ENCODE peak calls at places on chromosomes 3 and 15, in nine cellular contexts. N is caudate nucleus; C is posterior cingulate gyrus; H is stimulated activated CD8-positive, alpha-beta memory T cell treated with anti-CD3 and anti-CD28 coated beads, Interleukin-7, amount 100 ng/mL, for 24 hours; T is progenitor cell of endocrine pancreas; P is iris pigment epithelial cell; O is effector memory CD8-positive, alpha-beta T cell; D is activated T-cell treated with anti-CD3 and anti-CD28 coated beads for 4 hours; S is NCI-H2081. G is an unnamed sample.

GRCh38 chr15:85541744-85542143 is 161.3 kb downstream of the AKAP13 start:
- DNase-seq in T (no peak), P (peak; percentile 38), C (no peak), O (no peak), N (no peak), H (no peak), D (no peak), S (no peak), G (no peak)

GRCh38 chr3:56484525-56485024 is 16.3 kb upstream of the ERC2 start:
- DNase-seq in C (no peak), N (no peak), T (no peak), H (no peak), P (no peak), O (no peak), S (no peak), D (no peak), G (no peak)

GRCh38 chr15:71526061-71526460 is 284.3 kb upstream of the NR2E3 start:
- DNase-seq in C (no peak), P (peak; percentile 60), D (no peak), T (no peak), O (no peak), S (no peak), N (no peak), H (no peak), G (no peak)

GRCh38 chr3:30639937-30640336 is 33.5 kb downstream of the TGFBR2 start:
- DNase-seq in C (no peak), O (no peak), P (no peak), S (no peak), T (no peak), N (no peak), H (no peak), D (no peak), G (peak; percentile 62)

GRCh38 chr3:185103359-185104127 is 49.3 kb downstream of the C3orf70 start:
- DNase-seq in C (no peak), N (no peak), P (no peak), H (no peak), O (no peak), S (no peak), D (no peak), T (no peak), G (no peak)

GRCh38 chr3:36248374-36248773 is 131.9 kb upstream of the STAC start:
- DNase-seq in P (no peak), N (no peak), C (no peak), O (no peak), D (no peak), H (no peak), S (no peak), T (no peak), G (no peak)

GRCh38 chr3:134229038-134229437 is 21.6 kb downstream of the RYK start:
- DNase-seq in T (no peak), D (no peak), N (no peak), P (no peak), S (no peak), C (no peak), O (no peak), H (no peak), G (no peak)

GRCh38 chr3:29764059-29764458 is 483.2 kb downstream of the RBMS3 start:
- DNase-seq in P (peak; percentile 76), O (no peak), H (no peak), N (no peak), D (no peak), T (no peak), S (no peak), C (no peak), G (no peak)

GRCh38 chr3:69197922-69198540 is 75.6 kb upstream of the LMOD3 start:
- DNase-seq in D (peak; percentile 49), O (peak; percentile 41), N (no peak), C (no peak), H (peak; percentile 49), T (no peak), S (no peak), P (no peak), G (no peak)

GRCh38 chr3:52171577-52172261 is 17.5 kb upstream of the POC1A start:
- DNase-seq in D (no peak), O (no peak), C (no peak), H (no peak), T (no peak), N (no peak), S (no peak), P (peak; percentile 76), G (peak; percentile 10)

GRCh38 chr3:25040739-25041138 is 387.3 kb upstream of the RARB start:
- DNase-seq in S (no peak), P (peak; percentile 93), N (no peak), D (no peak), T (no peak), H (no peak), O (no peak), C (no peak), G (no peak)

GRCh38 chr3:174125267-174125844 is 727.8 kb downstream of the NLGN1 start:
- DNase-seq in D (no peak), O (no peak), N (no peak), H (no peak), C (no peak), P (peak; percentile 39), T (no peak), S (peak; percentile 90), G (no peak)

GRCh38 chr15:56817690-56818089 is 84.4 kb upstream of the ZNF280D start:
- DNase-seq in N (no peak), D (no peak), T (no peak), P (no peak), C (no peak), S (no peak), O (no peak), H (no peak), G (no peak)

GRCh38 chr3:99700637-99701268 is 62.4 kb downstream of the COL8A1 start:
- DNase-seq in T (no peak), C (no peak), O (no peak), P (peak; percentile 89), H (no peak), D (no peak), S (no peak), N (no peak), G (no peak)

G was measured in B cell.